ENCODE peak calls at places on chromosomes 2 and 18, in seven cellular contexts. T is pancreas, W is OCI-LY7, E is WTC11, R is GM23338, Y is H9, C is GM12865. Q is an unnamed sample.

GRCh38 chr2:120565929-120566328 is 169.7 kb upstream of the GLI2 start:
- DNase-seq in C (no peak), W (no peak), Y (no peak), R (no peak), E (no peak), T (no peak), Q (no peak)

GRCh38 chr18:48818329-48819254 is 132.2 kb downstream of the SMAD7 start:
- DNase-seq in W (no peak), T (peak), C (no peak), E (peak), Y (peak), R (no peak), Q (no peak)

GRCh38 chr2:85272357-85272756 is 55.4 kb downstream of the TGOLN2 start:
- DNase-seq in Y (no peak), C (no peak), E (no peak), T (no peak), R (no peak), W (no peak), Q (no peak)

GRCh38 chr2:144324446-144325045 is 195.4 kb downstream of the ZEB2 start:
- DNase-seq in W (no peak), C (peak), E (no peak), T (no peak), R (no peak), Y (no peak), Q (no peak)

GRCh38 chr18:77736817-77737216 is 487.2 kb downstream of the GALR1 start:
- DNase-seq in E (no peak), W (no peak), Y (no peak), R (no peak), T (no peak), C (no peak), Q (no peak)

GRCh38 chr2:242069018-242069417 is 199.5 kb downstream of the RTP5 start:
- DNase-seq in W (no peak), Y (no peak), E (no peak), C (no peak), R (no peak), T (peak), Q (no peak)

GRCh38 chr18:7025194-7025593 is 92.4 kb downstream of the LAMA1 start:
- DNase-seq in E (no peak), R (no peak), W (no peak), Y (no peak), T (no peak), C (no peak), Q (no peak)

GRCh38 chr2:231708773-231709635 is 679 bp downstream of the PTMA start:
- DNase-seq in E (no peak), C (peak), R (no peak), Y (no peak), W (peak), T (peak), Q (peak)

GRCh38 chr2:15782009-15782751 is 158.2 kb upstream of the MYCN start:
- DNase-seq in W (no peak), E (no peak), C (no peak), Y (no peak), R (no peak), T (no peak), Q (no peak)

GRCh38 chr18:79947054-79947755 is 4.2 kb downstream of the SLC66A2 start:
- DNase-seq in R (no peak), C (no peak), W (no peak), T (no peak), Y (peak), E (no peak), Q (no peak)

GRCh38 chr2:77488141-77488540 is 34.0 kb downstream of the LRRTM4 start:
- DNase-seq in T (peak), Y (no peak), W (no peak), E (no peak), C (no peak), R (no peak), Q (no peak)

GRCh38 chr18:63567276-63567675 is 19.9 kb upstream of the SERPINB13 start:
- DNase-seq in Y (no peak), T (no peak), W (no peak), C (no peak), E (no peak), R (no peak), Q (no peak)

GRCh38 chr18:74152906-74153305 is 4.6 kb downstream of the TIMM21 start:
- DNase-seq in E (no peak), T (no peak), Y (no peak), C (no peak), R (peak), W (no peak), Q (no peak)
- TF ChIP-seq CTCF in E (peak), T (no peak), Y (peak), C (no peak), R (peak), W (peak), Q (no peak)

GRCh38 chr18:46408334-46408987 is 248.6 kb downstream of the LOXHD1 start:
- DNase-seq in W (peak), Y (peak), C (peak), R (peak), E (peak), T (no peak), Q (no peak)
- TF ChIP-seq CTCF in W (peak), Y (peak), C (peak), R (peak), E (no peak), T (no peak), Q (no peak)

DNA sequence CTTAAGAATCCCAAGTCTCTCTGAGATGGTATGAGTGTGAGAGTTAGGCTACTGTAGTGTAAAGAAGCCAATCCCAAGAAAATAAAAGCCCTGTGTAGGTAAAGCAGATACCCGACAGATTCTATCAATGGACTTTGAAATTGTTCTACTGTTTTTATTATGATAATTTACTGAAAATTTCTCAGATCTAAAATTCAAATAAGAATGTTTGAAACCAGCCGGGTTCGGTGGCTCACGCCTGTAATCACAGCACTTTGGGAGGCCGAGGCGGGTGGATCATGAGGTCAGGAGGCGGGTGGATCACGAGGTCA is 208.3 kb upstream of the SPRED2 start:
- DNase-seq in R (no peak), E (no peak), C (no peak), Y (no peak), T (no peak), W (no peak), Q (no peak)
- TF ChIP-seq CTCF in R (no peak), E (no peak), C (no peak), Y (no peak), T (no peak), W (peak), Q (no peak)

DNA sequence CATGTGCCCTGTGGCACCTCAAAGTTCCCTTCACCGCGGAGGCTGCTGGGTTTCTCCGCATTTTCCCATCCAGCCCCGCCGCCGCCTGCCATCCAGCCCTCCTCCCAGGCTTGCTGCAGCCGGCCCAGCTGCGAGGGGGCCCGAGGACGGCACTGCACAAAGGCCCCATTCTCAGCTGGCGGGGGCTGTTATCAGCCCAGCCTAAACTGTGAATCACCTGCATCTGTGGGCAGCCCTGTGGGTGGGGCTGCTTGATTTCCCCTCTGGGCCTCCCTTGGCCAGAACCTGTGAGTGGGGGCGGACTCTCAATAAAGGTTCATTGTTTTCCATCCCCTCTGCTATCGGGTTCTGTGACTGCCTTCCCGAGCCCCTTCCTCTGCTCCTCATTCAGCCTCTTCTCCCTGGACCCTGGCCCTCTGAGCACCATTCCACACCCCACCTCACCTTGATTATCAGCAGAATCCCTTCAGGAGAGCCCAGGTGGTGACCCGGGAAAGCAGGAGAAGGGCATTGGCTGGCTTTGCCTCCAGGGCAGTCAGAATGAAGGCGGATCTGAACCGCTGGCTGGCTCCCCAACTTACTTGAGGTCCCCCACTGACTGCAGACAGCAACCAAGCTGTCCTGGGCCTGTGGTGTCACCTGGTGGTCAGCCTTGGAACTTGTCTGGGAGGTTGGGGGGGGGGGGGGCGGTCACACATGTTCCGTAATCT is 204.5 kb downstream of the ZFP36L2 start:
- DNase-seq in R (peak), T (peak), C (no peak), W (peak), E (peak), Y (peak), Q (no peak)
- TF ChIP-seq CTCF in R (peak), T (peak), C (peak), W (peak), E (peak), Y (peak), Q (no peak)

DNA sequence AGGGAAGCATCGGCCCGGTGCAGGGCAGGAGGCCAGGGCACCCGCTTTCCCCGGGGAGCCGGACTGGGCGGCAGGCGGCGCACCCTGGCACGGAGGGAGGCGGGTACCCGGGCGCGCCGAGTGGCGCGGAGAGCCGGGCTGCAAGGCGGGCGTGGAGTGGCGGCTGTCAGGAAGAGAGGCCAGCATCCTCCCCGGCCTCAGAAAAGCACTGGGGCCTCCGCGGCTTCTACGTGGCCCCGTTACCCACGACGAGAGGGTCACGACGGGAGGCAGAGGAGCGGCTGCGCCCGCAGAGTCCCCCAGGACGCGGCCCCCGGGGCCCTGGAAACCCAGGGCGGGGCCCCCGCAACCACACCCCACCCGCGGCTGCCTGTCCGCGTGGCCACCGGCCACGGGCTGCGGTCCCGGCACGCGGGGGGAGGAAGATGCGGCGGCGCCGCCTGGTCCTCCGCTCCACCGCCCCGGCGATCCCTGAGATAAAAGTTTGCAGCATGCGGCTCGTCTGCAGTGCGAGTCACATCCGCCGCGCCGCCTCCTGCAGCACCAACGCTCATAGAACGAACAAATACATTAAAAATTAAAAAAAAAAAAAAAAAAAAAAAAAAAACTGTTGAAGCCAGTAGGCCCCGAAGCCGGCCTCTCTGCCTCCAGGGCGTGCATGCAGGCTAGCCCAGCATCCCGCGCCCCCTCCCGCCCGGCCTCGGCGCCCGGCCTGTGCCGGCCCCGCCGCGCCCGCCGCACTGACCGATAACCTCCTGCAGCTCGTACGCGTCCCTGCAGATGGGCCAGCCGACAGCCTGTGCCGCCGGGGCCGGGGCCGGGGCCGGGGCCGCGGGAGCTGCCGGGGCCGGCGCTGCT is 683 bp downstream of the STK39 start:
- DNase-seq in W (peak), R (peak), T (peak), E (peak), Y (peak), C (peak), Q (peak)
- TF ChIP-seq CTCF in W (peak), R (peak), T (no peak), E (no peak), Y (peak), C (no peak), Q (no peak)

GRCh38 chr2:78992807-78993517 is 32.5 kb upstream of the REG3G start:
- DNase-seq in Y (peak), C (no peak), R (peak), W (no peak), E (peak), T (peak), Q (no peak)
- TF ChIP-seq CTCF in Y (peak), C (no peak), R (no peak), W (no peak), E (no peak), T (no peak), Q (no peak)

GRCh38 chr2:237128845-237129592 is 43.3 kb downstream of the COPS8 start:
- DNase-seq in E (no peak), W (no peak), T (no peak), C (no peak), Y (peak), R (no peak), Q (no peak)

GRCh38 chr2:237126519-237126918 is 40.8 kb downstream of the COPS8 start:
- DNase-seq in T (no peak), Y (peak), W (no peak), R (no peak), C (no peak), E (no peak), Q (no peak)

GRCh38 chr2:237125967-237126366 is 40.3 kb downstream of the COPS8 start:
- DNase-seq in Y (peak), E (no peak), T (no peak), R (no peak), C (no peak), W (no peak), Q (no peak)

GRCh38 chr2:237129625-237130263 is 44.1 kb downstream of the COPS8 start:
- DNase-seq in C (no peak), W (no peak), E (no peak), R (no peak), T (no peak), Y (peak), Q (no peak)

GRCh38 chr2:237128026-237128703 is 42.5 kb downstream of the COPS8 start:
- DNase-seq in E (peak), R (peak), C (no peak), Y (peak), W (no peak), T (no peak), Q (no peak)
- TF ChIP-seq CTCF in E (no peak), R (no peak), C (no peak), Y (no peak), W (no peak), T (no peak), Q (no peak)

GRCh38 chr2:31256611-31257382 is 22.8 kb downstream of the EHD3 start:
- DNase-seq in C (no peak), T (no peak), W (peak), R (peak), Y (no peak), E (peak), Q (no peak)

GRCh38 chr2:31251851-31252250 is 17.9 kb downstream of the EHD3 start:
- DNase-seq in C (no peak), T (no peak), E (no peak), Y (no peak), R (no peak), W (peak), Q (no peak)

GRCh38 chr2:31253344-31254155 is 19.6 kb downstream of the EHD3 start:
- DNase-seq in R (peak), C (no peak), T (no peak), Y (peak), E (peak), W (peak), Q (no peak)

GRCh38 chr2:31255911-31256571 is 22.1 kb downstream of the EHD3 start:
- DNase-seq in C (peak), W (peak), T (no peak), E (no peak), Y (no peak), R (no peak), Q (peak)

GRCh38 chr2:31254237-31255203 is 20.6 kb downstream of the EHD3 start:
- DNase-seq in R (no peak), T (no peak), Y (no peak), E (no peak), W (peak), C (no peak), Q (no peak)
- TF ChIP-seq CTCF in R (no peak), T (no peak), Y (no peak), E (no peak), W (no peak), C (no peak), Q (no peak)

DNA sequence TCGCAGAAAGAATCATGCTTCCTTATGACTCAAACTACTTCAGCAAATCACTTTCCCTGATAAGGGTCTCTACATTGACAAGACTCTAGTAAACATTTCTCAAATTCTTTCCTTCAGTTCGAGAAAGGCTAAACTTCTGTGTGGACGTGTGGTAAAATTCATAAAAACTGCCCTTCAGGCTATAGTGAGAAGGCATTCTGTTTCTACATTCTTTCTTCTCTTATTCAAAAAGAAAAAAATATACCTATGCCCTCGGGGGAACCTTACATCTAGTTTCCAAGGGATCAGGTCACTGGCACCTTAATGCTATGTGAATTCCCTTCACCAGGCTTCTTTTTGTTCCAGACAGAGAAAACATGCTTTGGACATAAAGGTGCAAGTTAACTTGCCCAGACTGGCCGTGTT is 4.9 kb downstream of the VIT start:
- DNase-seq in T (no peak), R (peak), E (no peak), W (no peak), C (no peak), Y (no peak), Q (no peak)
- TF ChIP-seq CTCF in T (no peak), R (no peak), E (no peak), W (no peak), C (no peak), Y (peak), Q (no peak)

GRCh38 chr2:130763405-130763804 is 8.1 kb downstream of the AMER3 start:
- DNase-seq in C (no peak), Y (no peak), W (no peak), R (no peak), T (no peak), E (no peak), Q (no peak)
- TF ChIP-seq CTCF in C (no peak), Y (no peak), W (no peak), R (no peak), T (no peak), E (no peak), Q (no peak)